ENCODE peak calls at places on chromosome 18, in five cellular contexts. Q is NT2/D1; O is fibroblast of gingiva; T is right cardiac atrium; X is stimulated activated naive CD8-positive, alpha-beta T cell treated with anti-CD3 and anti-CD28 coated beads, Interleukin-15, Interleukin-2, amounts not matched to agents 100 U/mL and 50 U/mL, for 24 hours. M is an unnamed sample.

GRCh38 chr18:48222118-48222517 is 187.1 kb downstream of the ZBTB7C start:
- DNase-seq in X (no peak), T (peak), O (no peak), Q (no peak), M (no peak)

GRCh38 chr18:56711706-56712445 is 60.7 kb downstream of the WDR7 start:
- DNase-seq in T (no peak), X (no peak), Q (no peak), O (peak), M (no peak)

GRCh38 chr18:3368193-3368592 is 81.8 kb upstream of the TGIF1 start:
- DNase-seq in T (no peak), O (peak), Q (no peak), X (no peak), M (no peak)

GRCh38 chr18:45361148-45361851 is 254.0 kb upstream of the SLC14A2 start:
- DNase-seq in Q (no peak), X (no peak), O (peak), T (peak), M (no peak)

GRCh38 chr18:66916834-66917233 is 312.9 kb upstream of the CDH19 start:
- DNase-seq in Q (no peak), X (no peak), T (no peak), O (no peak), M (no peak)

GRCh38 chr18:370753-371615 is 103.1 kb upstream of the THOC1 start:
- DNase-seq in T (no peak), O (peak), X (no peak), Q (no peak), M (no peak)

GRCh38 chr18:33804258-33804657 is 226.2 kb downstream of the ASXL3 start:
- DNase-seq in O (peak), X (no peak), Q (no peak), T (no peak), M (no peak)

GRCh38 chr18:68840554-68841263 is 42.8 kb downstream of the CCDC102B start:
- DNase-seq in O (peak), Q (peak), T (no peak), X (no peak), M (no peak)

GRCh38 chr18:78883501-78883900 is 96.1 kb upstream of the SALL3 start:
- DNase-seq in Q (no peak), O (no peak), X (no peak), T (no peak), M (peak)

GRCh38 chr18:62122330-62122729 is 64.5 kb downstream of the PIGN start:
- DNase-seq in O (no peak), Q (no peak), X (no peak), T (no peak), M (no peak)

GRCh38 chr18:37334494-37335125 is 231.0 kb downstream of the CELF4 start:
- DNase-seq in Q (no peak), X (no peak), T (no peak), O (peak), M (no peak)